ENCODE peak calls at places on chromosomes 16 and 17, in six cellular contexts. M is cardiac fibroblast, A is lower lobe of right lung, O is upper lobe of right lung, G is left ventricle myocardium inferior, R is brain microvascular endothelial cell. J is an unnamed sample.

GRCh38 chr17:42979511-42980273 is at the start of gene PTGES3L:
- DNase-seq in M (peak), A (peak), O (no peak), G (peak), R (peak), J (peak)

GRCh38 chr16:57041182-57042156 is 50.9 kb upstream of the CPNE2 start:
- DNase-seq in M (no peak), A (no peak), O (no peak), G (no peak), R (no peak), J (no peak)

GRCh38 chr17:4938670-4939553 is 934 bp downstream of the SLC25A11 start:
- DNase-seq in M (peak), A (no peak), O (no peak), G (no peak), R (no peak), J (no peak)

GRCh38 chr16:86517652-86518258 is 7.4 kb downstream of the FOXF1 start:
- DNase-seq in M (peak), A (no peak), O (no peak), G (peak), R (peak), J (peak)

GRCh38 chr17:63431939-63432804 is 13.9 kb downstream of the CYB561 start:
- DNase-seq in M (peak), A (no peak), O (peak), G (no peak), R (no peak), J (peak)

GRCh38 chr17:28258347-28258887 is 60.6 kb upstream of the TMEM97 start:
- DNase-seq in M (no peak), A (no peak), O (no peak), G (no peak), R (no peak), J (no peak)

GRCh38 chr17:9140550-9141422 is 119.5 kb downstream of the NTN1 start:
- DNase-seq in M (no peak), A (no peak), O (no peak), G (no peak), R (no peak), J (no peak)

GRCh38 chr17:68456529-68457167 is 648 bp downstream of the WIPI1 start:
- DNase-seq in M (peak), A (peak), O (peak), G (peak), R (peak), J (peak)

GRCh38 chr16:275041-275621 is 613 bp downstream of the RGS11 start:
- DNase-seq in M (no peak), A (no peak), O (peak), G (no peak), R (no peak), J (no peak)

GRCh38 chr17:30300803-30301202 is 9.1 kb upstream of the BLMH start:
- DNase-seq in M (no peak), A (no peak), O (no peak), G (no peak), R (no peak), J (no peak)

GRCh38 chr17:32623196-32623595 is 136.4 kb downstream of the CDK5R1 start:
- DNase-seq in M (peak), A (no peak), O (no peak), G (no peak), R (no peak), J (no peak)

GRCh38 chr17:55576237-55576998 is 65.2 kb upstream of the SMIM36 start:
- DNase-seq in M (peak), A (peak), O (no peak), G (no peak), R (peak), J (peak)

GRCh38 chr16:68470461-68471150 is 22.3 kb upstream of the SMPD3 start:
- DNase-seq in M (no peak), A (peak), O (peak), G (peak), R (no peak), J (no peak)

GRCh38 chr16:1090620-1091587 is 5.1 kb downstream of the C1QTNF8 start:
- DNase-seq in M (no peak), A (no peak), O (no peak), G (peak), R (no peak), J (no peak)

GRCh38 chr16:19106625-19107020 is 7.1 kb upstream of the ITPRIPL2 start:
- DNase-seq in M (no peak), A (no peak), O (no peak), G (no peak), R (no peak), J (no peak)

GRCh38 chr17:35241520-35241919 is 1.4 kb upstream of the SLFN5 start:
- DNase-seq in M (no peak), A (no peak), O (no peak), G (no peak), R (no peak), J (no peak)

DNA sequence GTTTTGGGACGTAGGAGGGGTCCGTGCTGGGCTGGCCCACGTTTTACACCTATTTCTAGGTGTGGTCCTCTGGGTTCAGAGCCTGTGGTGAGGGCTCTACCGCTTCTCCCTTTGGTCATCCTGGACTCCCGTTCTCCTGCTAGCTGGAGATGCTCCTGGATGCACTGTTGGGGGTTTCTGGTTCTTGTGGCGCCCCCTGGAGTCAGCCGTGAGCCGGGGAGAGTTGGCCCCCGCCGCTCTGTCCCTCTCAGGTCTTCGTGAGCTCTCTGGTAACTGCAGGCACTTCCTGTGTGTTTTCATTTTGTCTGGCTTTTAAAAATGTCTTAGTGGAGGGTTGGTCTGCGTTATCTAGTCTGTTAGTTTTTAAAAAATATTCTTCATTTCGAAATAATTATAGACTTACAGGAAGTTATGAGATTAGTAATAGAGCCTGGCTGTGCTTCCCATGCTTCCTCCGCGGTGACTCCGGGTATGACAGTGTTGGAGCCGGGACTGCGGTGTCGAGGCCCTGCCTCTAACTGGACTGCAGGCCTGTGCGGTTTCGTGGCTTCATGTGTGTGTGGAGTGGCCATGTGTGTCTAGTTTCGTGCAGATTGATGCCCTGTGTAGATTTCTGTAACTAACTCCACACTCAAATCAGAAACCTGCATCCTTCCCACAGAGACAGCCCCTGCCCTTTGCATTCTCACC is 78.0 kb upstream of the ZNF750 start:
- DNase-seq in M (peak), A (no peak), O (no peak), G (no peak), R (peak), J (no peak)
- TF ChIP-seq CTCF in M (peak), A (peak), O (peak), G (peak), R (peak), J (peak)

GRCh38 chr16:55009581-55009980 is 78.9 kb downstream of the IRX5 start:
- DNase-seq in M (no peak), A (no peak), O (no peak), G (no peak), R (no peak), J (no peak)
- H3K4me3 ChIP-seq in M (no peak), A (no peak), O (no peak), G (no peak), R (no peak), J (no peak)

DNA sequence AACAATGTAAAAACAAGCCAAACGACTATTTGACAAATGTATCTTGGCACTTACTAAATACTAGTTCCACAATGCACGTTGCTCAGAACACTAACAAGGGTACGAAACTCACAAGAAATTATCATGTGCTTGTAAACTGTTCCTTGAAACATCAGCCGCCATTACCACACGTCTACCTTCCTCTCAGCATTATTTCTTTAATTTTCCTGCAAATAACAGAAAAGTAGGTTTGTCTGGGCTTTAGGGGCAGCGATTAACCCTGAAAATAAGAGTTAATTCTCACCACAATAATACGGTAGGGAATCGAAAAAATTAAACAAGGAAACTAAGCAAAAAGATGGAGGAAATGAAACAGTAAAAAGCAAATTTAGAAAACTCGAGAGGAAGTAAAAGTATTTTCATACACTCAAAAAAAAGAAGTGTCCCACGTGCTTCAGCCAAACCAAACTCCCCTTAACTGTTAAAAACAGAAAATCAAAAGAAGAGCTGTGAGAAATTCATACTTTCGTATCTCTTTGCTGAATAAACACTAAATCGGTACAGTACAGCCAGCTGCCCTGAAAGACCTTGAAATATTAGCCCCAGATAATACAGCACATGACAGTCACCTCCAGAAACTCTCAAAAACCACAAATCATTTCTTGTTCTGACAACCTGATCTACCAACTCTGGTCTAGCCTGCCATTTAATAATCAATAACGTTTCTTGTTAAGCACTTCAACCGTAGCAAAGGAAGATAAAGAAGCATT is 1.2 kb downstream of the ARHGAP17 start:
- DNase-seq in M (no peak), A (no peak), O (no peak), G (no peak), R (no peak), J (no peak)
- TF ChIP-seq CTCF in M (no peak), A (no peak), O (no peak), G (no peak), R (no peak), J (no peak)

GRCh38 chr17:50697076-50697475 is 10.6 kb downstream of the ANKRD40 start:
- DNase-seq in M (no peak), A (no peak), O (peak), G (no peak), R (no peak), J (no peak)

GRCh38 chr17:50699410-50699809 is 8.3 kb downstream of the ANKRD40 start:
- DNase-seq in M (peak), A (no peak), O (no peak), G (no peak), R (no peak), J (no peak)

GRCh38 chr17:50693041-50693682 is 14.6 kb downstream of the ANKRD40 start:
- DNase-seq in M (peak), A (no peak), O (peak), G (no peak), R (no peak), J (peak)

GRCh38 chr17:50697663-50698272 is 9.9 kb downstream of the ANKRD40 start:
- DNase-seq in M (no peak), A (no peak), O (no peak), G (no peak), R (no peak), J (no peak)

GRCh38 chr17:50696365-50696879 is 11.3 kb downstream of the ANKRD40 start:
- DNase-seq in M (no peak), A (no peak), O (no peak), G (no peak), R (no peak), J (no peak)
- H3K4me3 ChIP-seq in M (no peak), A (no peak), O (no peak), G (no peak), R (no peak), J (no peak)

GRCh38 chr17:48522990-48523389 is 7.8 kb downstream of the HOXB1 start:
- DNase-seq in M (no peak), A (no peak), O (no peak), G (no peak), R (no peak), J (no peak)
- TF ChIP-seq CTCF in M (peak), A (no peak), O (no peak), G (no peak), R (peak), J (peak)

GRCh38 chr17:81256616-81257015 is 17.5 kb downstream of the NDUFAF8 start:
- DNase-seq in M (peak), A (no peak), O (no peak), G (no peak), R (peak), J (no peak)

GRCh38 chr17:81254955-81255717 is 16.0 kb downstream of the NDUFAF8 start:
- DNase-seq in M (peak), A (peak), O (peak), G (peak), R (peak), J (peak)

GRCh38 chr17:81259058-81259605 is 20.0 kb downstream of the NDUFAF8 start:
- DNase-seq in M (no peak), A (no peak), O (no peak), G (no peak), R (no peak), J (no peak)

GRCh38 chr17:81258292-81258691 is 19.2 kb downstream of the NDUFAF8 start:
- DNase-seq in M (no peak), A (no peak), O (no peak), G (no peak), R (no peak), J (no peak)

GRCh38 chr17:81257533-81257932 is 18.4 kb downstream of the NDUFAF8 start:
- DNase-seq in M (no peak), A (no peak), O (no peak), G (no peak), R (no peak), J (no peak)
- H3K4me3 ChIP-seq in M (no peak), A (no peak), O (no peak), G (no peak), R (no peak), J (no peak)

DNA sequence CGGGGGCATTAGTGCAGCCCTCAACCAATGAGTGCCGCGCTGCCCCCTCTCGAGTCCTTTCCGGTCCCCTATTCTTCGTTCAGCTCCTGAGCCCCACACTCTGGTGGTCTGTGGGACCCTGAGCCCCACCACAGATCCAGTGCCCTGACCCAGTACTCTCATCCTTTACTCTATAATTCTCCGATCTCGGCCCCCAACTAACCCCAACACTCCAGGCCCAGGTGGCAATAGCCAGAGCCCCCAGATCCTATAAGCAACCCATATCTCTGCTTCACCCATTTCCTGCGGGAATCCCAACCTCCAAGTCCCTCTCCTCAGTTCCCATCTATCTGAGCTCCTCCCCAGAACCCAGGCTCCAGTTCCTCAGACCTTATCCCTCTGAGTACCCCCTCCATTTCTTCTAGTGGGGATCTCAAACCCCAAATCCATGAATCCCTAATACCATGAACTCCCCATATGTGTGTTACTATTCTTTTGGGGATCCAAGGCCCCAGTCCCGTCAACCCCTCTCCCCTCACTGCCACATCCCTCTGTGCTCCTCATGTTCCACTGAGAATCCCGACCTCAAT is 1.0 kb upstream of the TBC1D10B start:
- DNase-seq in M (no peak), A (no peak), O (no peak), G (no peak), R (no peak), J (no peak)
- TF ChIP-seq CTCF in M (no peak), A (no peak), O (no peak), G (no peak), R (no peak), J (no peak)

GRCh38 chr17:846901-847777 is 65.0 kb downstream of the MRM3 start:
- DNase-seq in M (no peak), A (no peak), O (no peak), G (no peak), R (peak), J (no peak)

GRCh38 chr17:851986-852385 is 69.8 kb downstream of the MRM3 start:
- DNase-seq in M (no peak), A (no peak), O (no peak), G (no peak), R (no peak), J (no peak)

GRCh38 chr17:850828-851759 is 68.9 kb downstream of the MRM3 start:
- DNase-seq in M (peak), A (no peak), O (no peak), G (peak), R (peak), J (peak)

GRCh38 chr17:848402-848801 is 66.2 kb downstream of the MRM3 start:
- DNase-seq in M (no peak), A (no peak), O (no peak), G (no peak), R (no peak), J (no peak)

GRCh38 chr17:850086-850827 is 68.1 kb downstream of the MRM3 start:
- DNase-seq in M (no peak), A (no peak), O (no peak), G (no peak), R (no peak), J (no peak)
- H3K4me3 ChIP-seq in M (no peak), A (no peak), O (no peak), G (peak), R (no peak), J (no peak)

J was measured in astrocyte of the spinal cord.